ENCODE peak calls at places on chromosomes 4 and X, in eight cellular contexts. T, D, M, S, Q, P, J and U are unnamed samples.

GRCh38 chrX:120457766-120458180 is 11.3 kb downstream of the LAMP2 start:
- DNase-seq in T (no peak), J (no peak), M (no peak), Q (no peak), S (peak; percentile 91), D (peak; percentile 81), P (no peak), U (no peak)

GRCh38 chr4:138909605-138910004 is 106.0 kb upstream of the NOCT start:
- DNase-seq in M (no peak), J (no peak), P (no peak), D (no peak), T (no peak), Q (no peak), S (no peak), U (no peak)

GRCh38 chr4:25953740-25954139 is 39.7 kb downstream of the SMIM20 start:
- DNase-seq in T (no peak), S (peak; percentile 64), P (no peak), Q (no peak), M (no peak), J (no peak), D (peak; percentile 38), U (no peak)

GRCh38 chr4:70651864-70652506 is 14.3 kb downstream of the JCHAIN start:
- DNase-seq in P (no peak), D (peak; percentile 60), T (no peak), J (no peak), M (no peak), S (peak; percentile 25), Q (no peak), U (no peak)

GRCh38 chr4:95106408-95106928 is 348.7 kb downstream of the BMPR1B start:
- DNase-seq in Q (no peak), D (no peak), T (no peak), S (peak; percentile 78), P (no peak), J (no peak), M (no peak), U (no peak)

GRCh38 chrX:9882669-9883446 is 84.3 kb upstream of the CLDN34 start:
- DNase-seq in P (no peak), T (no peak), M (no peak), D (peak; percentile 80), Q (no peak), J (no peak), S (peak; percentile 38), U (no peak)

GRCh38 chr4:175109933-175110332 is 191.8 kb downstream of the ADAM29 start:
- DNase-seq in D (no peak), P (no peak), Q (no peak), M (no peak), T (no peak), J (no peak), S (no peak), U (no peak)

GRCh38 chr4:34953145-34953799 is 1291.0 kb downstream of the ARAP2 start:
- DNase-seq in J (no peak), M (no peak), P (no peak), S (no peak), T (no peak), Q (no peak), D (no peak), U (no peak)

GRCh38 chrX:49230500-49231232 is 2.5 kb downstream of the CACNA1F start:
- DNase-seq in J (peak; percentile 67), Q (peak; percentile 66), D (no peak), M (no peak), P (peak; percentile 91), S (no peak), T (peak; percentile 52), U (peak; percentile 93)

GRCh38 chr4:165079476-165079875 is 25.8 kb downstream of the TRIM75 start:
- DNase-seq in Q (peak; percentile 58), S (peak; percentile 38), P (no peak), T (peak; percentile 90), J (peak; percentile 25), D (peak; percentile 27), M (no peak), U (no peak)

GRCh38 chr4:173413043-173413442 is 14.1 kb upstream of the SCRG1 start:
- DNase-seq in S (no peak), T (no peak), D (peak; percentile 92), M (no peak), P (no peak), Q (no peak), J (no peak), U (no peak)

GRCh38 chr4:1948232-1948631 is 60.5 kb downstream of the NELFA start:
- DNase-seq in J (no peak), S (no peak), P (no peak), Q (no peak), D (no peak), M (no peak), T (no peak), U (no peak)

GRCh38 chr4:1945912-1946311 is 62.9 kb downstream of the NELFA start:
- DNase-seq in M (no peak), T (no peak), S (no peak), P (no peak), D (no peak), Q (no peak), J (no peak), U (no peak)

GRCh38 chr4:1950369-1950768 is 58.4 kb downstream of the NELFA start:
- DNase-seq in S (no peak), Q (no peak), P (no peak), D (no peak), T (no peak), M (no peak), J (no peak), U (no peak)

GRCh38 chr4:1952046-1952700 is 56.6 kb downstream of the NELFA start:
- DNase-seq in T (no peak), Q (no peak), M (no peak), S (no peak), J (no peak), D (no peak), P (no peak), U (no peak)

DNA sequence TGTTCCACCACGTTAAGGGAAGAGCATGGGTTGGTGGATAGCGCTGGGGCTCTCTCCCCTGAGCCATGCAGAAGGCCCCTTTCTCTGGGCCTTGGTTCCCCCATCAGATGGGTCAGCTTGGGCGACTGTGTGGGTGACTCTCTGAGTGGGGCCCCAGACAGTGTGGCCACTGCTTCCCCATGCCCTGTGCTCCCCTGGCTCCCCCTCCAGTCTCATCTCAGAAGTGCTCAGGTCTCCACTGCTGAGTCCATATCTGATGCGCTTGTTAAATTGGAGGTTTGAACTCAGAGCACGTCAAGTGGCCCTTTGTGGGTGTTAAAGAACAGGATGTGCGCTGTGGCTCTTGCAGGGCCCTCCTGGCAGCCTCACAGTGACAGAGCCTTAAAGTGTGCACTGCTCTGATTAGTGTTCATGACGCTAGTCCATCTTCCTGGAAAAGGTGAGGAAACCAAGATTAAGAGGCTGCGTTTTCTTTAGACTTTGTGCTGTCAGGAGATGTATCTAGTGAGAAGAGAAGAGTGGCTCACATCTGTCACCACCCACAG is 59.8 kb downstream of the NELFA start:
- DNase-seq in Q (no peak), T (no peak), M (no peak), D (no peak), S (no peak), P (no peak), J (no peak), U (no peak)
- H3K36me3 ChIP-seq in Q (peaks cover 4% of the 10 kb centered on the region), T (no peaks in the 10 kb centered on the region), M (peaks cover 44% of the 10 kb centered on the region), D (peaks cover 7% of the 10 kb centered on the region), S (peaks cover 19% of the 10 kb centered on the region), P (no peaks in the 10 kb centered on the region), J (no peaks in the 10 kb centered on the region), U (peaks cover 39% of the 10 kb centered on the region)

DNA sequence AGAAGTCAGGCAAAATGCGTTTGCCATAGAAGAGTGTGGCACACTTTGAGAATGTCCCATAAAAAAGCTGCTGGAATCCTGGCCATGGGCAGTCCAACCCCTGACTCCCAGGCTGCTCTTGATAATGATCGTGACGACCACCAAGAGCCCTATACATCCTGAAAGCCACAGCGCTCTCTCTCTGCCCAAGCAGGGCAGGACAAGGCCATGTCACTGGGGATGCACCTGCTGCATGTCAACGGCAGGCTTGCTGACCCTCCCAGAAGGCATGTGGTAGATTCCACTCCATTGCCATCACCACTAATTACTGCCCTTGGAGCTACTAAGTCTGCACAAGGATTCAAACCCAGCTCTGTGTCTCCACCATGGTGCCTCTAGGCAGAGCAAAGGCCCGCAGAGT is 144.5 kb downstream of the EVC2 start:
- DNase-seq in T (no peak), Q (no peak), M (no peak), S (no peak), J (no peak), D (no peak), P (no peak), U (no peak)
- H3K27ac ChIP-seq in T (no peak overlapping the region), Q (no peak overlapping the region), M (no peak overlapping the region), S (no peak overlapping the region), J (no peak overlapping the region), D (no peak overlapping the region), P (no peak overlapping the region), U (no peak overlapping the region)

DNA sequence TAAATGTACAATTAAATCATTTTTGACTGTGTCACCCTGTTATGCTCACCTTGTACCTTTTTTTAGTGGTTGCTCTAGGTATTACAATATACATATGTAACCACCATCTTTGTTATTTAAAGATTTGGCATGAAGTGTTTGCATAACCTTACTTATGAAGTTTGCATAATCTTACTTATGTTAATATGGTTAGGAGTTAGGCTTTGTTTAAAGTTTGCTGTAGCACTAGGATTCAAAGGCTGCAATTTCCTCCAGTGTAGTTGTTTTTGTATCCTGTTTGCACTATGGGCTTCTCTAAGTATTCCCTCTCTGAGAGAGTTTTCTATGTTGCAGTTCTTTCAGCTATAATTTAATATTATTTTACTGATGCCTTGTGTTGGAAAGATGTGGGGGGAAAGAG is 15.0 kb upstream of the GSPT2 start:
- DNase-seq in P (no peak), J (no peak), M (no peak), T (no peak), D (no peak), S (no peak), Q (no peak), U (no peak)
- TF ChIP-seq CTCF in P (no peak), J (no peak), M (no peak), T (no peak), D (no peak), S (no peak), Q (peak; percentile 19), U (no peak)

DNA sequence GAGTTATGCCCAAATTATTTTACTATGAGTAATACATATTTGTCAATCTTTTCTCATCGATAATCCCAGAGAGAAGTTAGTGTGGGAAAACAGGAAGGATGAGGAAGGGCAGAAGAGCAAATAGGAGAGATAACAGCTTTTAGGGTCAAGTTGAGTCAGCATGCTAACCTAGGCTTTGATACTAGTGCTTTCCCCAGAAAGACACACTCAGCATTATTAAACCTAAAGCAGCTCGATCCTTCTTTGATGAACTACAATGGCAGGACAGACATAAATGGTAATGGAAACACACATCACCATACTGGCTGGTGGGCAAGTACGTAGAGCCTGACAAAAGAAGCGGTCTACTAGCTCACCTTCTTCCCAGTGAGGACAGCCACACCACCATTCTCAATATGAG is 20.5 kb downstream of the AIFM1 start:
- DNase-seq in S (no peak), P (no peak), Q (no peak), T (no peak), D (no peak), J (no peak), M (no peak), U (no peak)
- H3K36me3 ChIP-seq in S (no peaks in the 10 kb centered on the region), P (peaks cover 15% of the 10 kb centered on the region), Q (peaks cover 23% of the 10 kb centered on the region), T (peaks cover 57% of the 10 kb centered on the region), D (peaks cover 9% of the 10 kb centered on the region), J (no peaks in the 10 kb centered on the region), M (peaks cover 65% of the 10 kb centered on the region), U (peaks cover 28% of the 10 kb centered on the region)